ENCODE peak calls at places on chromosomes 7 and 10, in six cellular contexts. Y is upper lobe of left lung, F is HCT116, D is right lobe of liver, A is stomach, S is HepG2. N is an unnamed sample.

GRCh38 chr7:50962962-50963374 is 180.3 kb upstream of the GRB10 start:
- DNase-seq in Y (peak; percentile 72), F (peak; percentile 86), D (peak; percentile 59), A (peak; percentile 78), S (peak; percentile 41), N (peak; percentile 66)

GRCh38 chr7:88377421-88377820 is 70.7 kb upstream of the STEAP4 start:
- DNase-seq in Y (no peak), F (peak; percentile 68), D (no peak), A (no peak), S (no peak), N (no peak)

GRCh38 chr10:29691564-29692064 is 56.8 kb upstream of the SVIL start:
- DNase-seq in Y (no peak), F (no peak), D (no peak), A (no peak), S (no peak), N (no peak)

GRCh38 chr10:117094856-117095255 is 43.2 kb downstream of the VAX1 start:
- DNase-seq in Y (no peak), F (no peak), D (no peak), A (no peak), S (no peak), N (no peak)

GRCh38 chr10:4243651-4244050 is 458.6 kb upstream of the KLF6 start:
- DNase-seq in Y (no peak), F (peak; percentile 61), D (no peak), A (no peak), S (no peak), N (no peak)

GRCh38 chr7:17007841-17008240 is 126.1 kb upstream of the AGR3 start:
- DNase-seq in Y (no peak), F (no peak), D (no peak), A (no peak), S (no peak), N (no peak)

GRCh38 chr7:55534262-55534915 is 37.9 kb downstream of the VOPP1 start:
- DNase-seq in Y (no peak), F (no peak), D (no peak), A (no peak), S (peak; percentile 30), N (no peak)

GRCh38 chr10:34697366-34698247 is 117.5 kb downstream of the PARD3 start:
- DNase-seq in Y (no peak), F (no peak), D (no peak), A (no peak), S (no peak), N (peak; percentile 16)

GRCh38 chr7:33262476-33262875 is 133.1 kb downstream of the BBS9 start:
- DNase-seq in Y (no peak), F (no peak), D (no peak), A (no peak), S (no peak), N (no peak)

GRCh38 chr10:79385392-79385795 is 38.1 kb downstream of the PPIF start:
- DNase-seq in Y (no peak), F (no peak), D (peak; percentile 36), A (no peak), S (no peak), N (no peak)

GRCh38 chr10:5477948-5478693 is 21.2 kb downstream of the CALML5 start:
- DNase-seq in Y (peak; percentile 70), F (no peak), D (no peak), A (no peak), S (no peak), N (no peak)

GRCh38 chr7:84182301-84182700 is 12.3 kb downstream of the SEMA3A start:
- DNase-seq in Y (no peak), F (no peak), D (no peak), A (no peak), S (no peak), N (no peak)

GRCh38 chr7:123876557-123877256 is 31.7 kb downstream of the HYAL4 start:
- DNase-seq in Y (no peak), F (no peak), D (no peak), A (no peak), S (no peak), N (no peak)

GRCh38 chr7:40148671-40149070 is 13.9 kb downstream of the SUGCT start:
- DNase-seq in Y (no peak), F (no peak), D (no peak), A (no peak), S (no peak), N (no peak)

GRCh38 chr7:54189330-54189729 is 352.8 kb upstream of the VSTM2A start:
- DNase-seq in Y (no peak), F (no peak), D (no peak), A (no peak), S (no peak), N (no peak)

GRCh38 chr7:15503603-15504280 is 58.1 kb downstream of the AGMO start:
- DNase-seq in Y (no peak), F (no peak), D (no peak), A (no peak), S (no peak), N (no peak)

GRCh38 chr10:22252801-22253577 is 35.2 kb upstream of the EBLN1 start:
- DNase-seq in Y (peak; percentile 90), F (no peak), D (peak; percentile 47), A (peak; percentile 30), S (no peak), N (peak; percentile 37)

GRCh38 chr7:80082214-80082613 is 52.4 kb upstream of the GNAI1 start:
- DNase-seq in Y (no peak), F (no peak), D (no peak), A (no peak), S (no peak), N (no peak)

GRCh38 chr7:106277976-106278375 is 6.8 kb downstream of the NAMPT start:
- DNase-seq in Y (no peak), F (no peak), D (no peak), A (no peak), S (no peak), N (no peak)

GRCh38 chr7:154744226-154744860 is 258.6 kb downstream of the PAXIP1 start:
- DNase-seq in Y (peak; percentile 86), F (no peak), D (no peak), A (peak; percentile 50), S (no peak), N (peak; percentile 50)

GRCh38 chr7:96855691-96856090 is 146.0 kb upstream of the SEM1 start:
- DNase-seq in Y (no peak), F (no peak), D (no peak), A (no peak), S (no peak), N (no peak)

GRCh38 chr7:8833355-8833754 is 399.9 kb downstream of the NXPH1 start:
- DNase-seq in Y (no peak), F (no peak), D (no peak), A (no peak), S (no peak), N (no peak)

GRCh38 chr10:126179637-126180036 is 208.6 kb downstream of the ADAM12 start:
- DNase-seq in Y (no peak), F (no peak), D (no peak), A (no peak), S (no peak), N (no peak)

DNA sequence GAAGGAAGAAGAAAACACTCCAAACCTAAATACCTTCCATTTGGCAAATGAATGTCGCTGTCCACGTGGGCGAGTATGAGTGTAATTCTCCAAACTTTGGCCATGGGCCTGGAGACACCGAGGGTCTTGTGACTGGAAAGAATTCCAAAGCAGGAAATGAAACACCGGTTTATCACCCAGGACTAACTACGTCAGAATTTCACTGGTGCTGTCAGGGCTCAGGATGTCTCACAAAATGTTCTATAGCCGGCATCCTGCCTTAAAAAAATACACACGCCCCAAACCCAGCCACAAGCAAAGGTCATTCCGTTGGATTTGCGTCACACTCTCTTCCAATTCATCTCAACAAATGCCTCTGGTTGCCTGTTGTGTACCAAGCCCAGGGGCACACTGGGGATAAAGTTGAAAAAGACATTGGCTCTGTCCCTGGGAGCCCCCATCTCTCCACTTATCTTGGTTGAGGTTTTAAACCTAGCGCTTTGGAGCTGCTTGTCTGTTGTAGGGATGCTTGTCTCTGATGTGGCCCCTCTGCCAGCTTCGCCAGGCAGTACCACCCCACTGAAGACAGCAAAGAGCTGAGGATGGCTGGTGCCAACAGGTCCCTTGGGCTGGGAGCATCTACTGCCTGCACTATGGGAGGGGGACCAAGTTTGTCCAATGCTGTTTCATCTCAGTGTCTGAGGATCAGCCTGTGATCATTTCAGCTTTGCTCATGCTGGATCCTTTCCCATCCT is 31.2 kb downstream of the GSTO2 start:
- DNase-seq in Y (no peak), F (no peak), D (no peak), A (no peak), S (no peak), N (no peak)
- TF ChIP-seq POLR2A in Y (no peak), F (no peak), D (no peak), A (no peak), S (no peak), N (no peak)

DNA sequence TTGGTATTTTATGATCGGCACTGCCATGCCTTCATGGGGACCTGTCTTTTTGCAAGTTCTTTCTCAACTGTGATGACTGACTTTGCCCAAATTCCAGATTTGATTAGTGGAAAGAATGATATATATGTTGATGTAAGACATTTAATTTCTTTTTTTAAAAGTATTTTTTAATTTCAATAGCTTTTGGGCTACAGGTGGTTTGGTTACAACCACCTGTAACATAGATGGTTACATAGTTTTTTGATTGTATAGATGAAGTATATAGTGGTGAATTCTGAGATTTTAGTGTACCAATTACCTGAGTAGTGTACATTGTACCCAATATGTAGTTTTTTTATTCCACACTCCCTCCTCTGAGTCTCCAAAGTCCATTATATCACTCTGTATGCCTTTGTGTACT is 69.6 kb downstream of the MCU start:
- DNase-seq in Y (no peak), F (no peak), D (no peak), A (no peak), S (no peak), N (no peak)
- H3K27ac ChIP-seq in Y (no peak overlapping the region), F (no peak overlapping the region), D (no peak overlapping the region), A (no peak overlapping the region), S (no peak overlapping the region), N (no peak overlapping the region)

GRCh38 chr10:21057989-21058388 is 160.9 kb upstream of the NEBL start:
- DNase-seq in Y (no peak), F (no peak), D (no peak), A (no peak), S (no peak), N (no peak)

GRCh38 chr10:21057436-21057835 is 160.3 kb upstream of the NEBL start:
- DNase-seq in Y (no peak), F (no peak), D (no peak), A (no peak), S (no peak), N (no peak)

GRCh38 chr10:21061982-21062381 is 164.9 kb upstream of the NEBL start:
- DNase-seq in Y (no peak), F (no peak), D (no peak), A (no peak), S (no peak), N (no peak)

GRCh38 chr10:21060626-21061025 is 163.5 kb upstream of the NEBL start:
- DNase-seq in Y (no peak), F (no peak), D (no peak), A (no peak), S (no peak), N (no peak)

DNA sequence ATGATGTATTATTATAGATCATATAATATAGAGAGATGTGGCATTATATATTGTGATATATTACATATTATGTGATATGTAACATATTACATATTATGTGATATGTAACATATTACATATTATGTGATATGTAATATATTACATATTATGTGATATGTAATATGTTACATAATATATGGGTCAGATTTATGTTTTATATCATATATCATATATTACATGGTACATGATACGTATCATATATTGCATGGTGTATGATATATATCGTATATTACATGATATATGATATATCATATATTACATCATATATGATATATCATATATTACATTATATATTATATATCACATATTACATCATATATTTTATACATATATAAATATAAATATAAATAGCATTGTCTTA is 164.1 kb upstream of the NEBL start:
- DNase-seq in Y (no peak), F (no peak), D (no peak), A (no peak), S (no peak), N (no peak)
- TF ChIP-seq POLR2A in Y (no peak), F (no peak), D (no peak), A (no peak), S (no peak), N (no peak)

GRCh38 chr10:122413325-122413724 is 38.8 kb downstream of the PLEKHA1 start:
- DNase-seq in Y (no peak), F (no peak), D (no peak), A (no peak), S (no peak), N (no peak)
- H3K27ac ChIP-seq in Y (no peak overlapping the region), F (no peak overlapping the region), D (no peak overlapping the region), A (no peak overlapping the region), S (no peak overlapping the region), N (no peak overlapping the region)

N was measured in thyroid gland.